ENCODE peak calls at places on chromosomes 5 and 9, in nine cellular contexts. H, P, K, V, O, J, E, Q and M are unnamed samples.

GRCh38 chr5:139642891-139643871 is 5.0 kb upstream of the CXXC5 start:
- DNase-seq in H (no peak), P (no peak), K (no peak), V (no peak), O (no peak), J (no peak), E (no peak), Q (no peak), M (no peak)

GRCh38 chr5:80269991-80270438 is 14.2 kb upstream of the SERINC5 start:
- DNase-seq in H (peak; percentile 67), P (no peak), K (no peak), V (peak; percentile 66), O (no peak), J (no peak), E (no peak), Q (no peak), M (no peak)

GRCh38 chr5:89263846-89264245 is 380.9 kb upstream of the MEF2C start:
- DNase-seq in H (no peak), P (no peak), K (no peak), V (no peak), O (no peak), J (no peak), E (no peak), Q (no peak), M (no peak)

GRCh38 chr5:1167728-1168709 is 33.4 kb upstream of the SLC6A19 start:
- DNase-seq in H (peak; percentile 61), P (peak; percentile 12), K (peak; percentile 61), V (peak; percentile 71), O (peak; percentile 72), J (peak; percentile 76), E (peak; percentile 60), Q (peak; percentile 86), M (peak; percentile 83)

GRCh38 chr5:73605223-73606087 is 20.5 kb upstream of the ARHGEF28 start:
- DNase-seq in H (no peak), P (peak; percentile 47), K (peak; percentile 42), V (no peak), O (no peak), J (no peak), E (no peak), Q (no peak), M (no peak)

GRCh38 chr9:29078063-29078660 is 1504.9 kb upstream of the C9orf72 start:
- DNase-seq in H (no peak), P (peak; percentile 48), K (no peak), V (no peak), O (no peak), J (peak; percentile 74), E (no peak), Q (no peak), M (no peak)

GRCh38 chr9:137114220-137114612 is 317 bp downstream of the DPP7 start:
- DNase-seq in H (no peak), P (no peak), K (no peak), V (no peak), O (no peak), J (no peak), E (no peak), Q (no peak), M (no peak)

GRCh38 chr5:83856898-83857297 is 136.2 kb upstream of the HAPLN1 start:
- DNase-seq in H (no peak), P (no peak), K (no peak), V (no peak), O (no peak), J (no peak), E (peak; percentile 32), Q (no peak), M (peak; percentile 60)

GRCh38 chr9:126095546-126096190 is 231.0 kb upstream of the MVB12B start:
- DNase-seq in H (no peak), P (no peak), K (no peak), V (no peak), O (no peak), J (no peak), E (no peak), Q (no peak), M (no peak)

GRCh38 chr9:73613092-73613701 is 461.5 kb downstream of the ANXA1 start:
- DNase-seq in H (no peak), P (peak; percentile 98), K (no peak), V (no peak), O (no peak), J (no peak), E (no peak), Q (no peak), M (no peak)

GRCh38 chr9:132410642-132411041 is 631 bp downstream of the CFAP77 start:
- DNase-seq in H (no peak), P (no peak), K (no peak), V (no peak), O (no peak), J (no peak), E (no peak), Q (no peak), M (no peak)

GRCh38 chr9:84998639-84999038 is 329.1 kb downstream of the NTRK2 start:
- DNase-seq in H (no peak), P (no peak), K (no peak), V (no peak), O (no peak), J (no peak), E (no peak), Q (no peak), M (no peak)

GRCh38 chr5:10248378-10249260 is 1.1 kb downstream of the ATPSCKMT start:
- DNase-seq in H (no peak), P (no peak), K (no peak), V (no peak), O (peak; percentile 38), J (no peak), E (peak; percentile 4), Q (no peak), M (no peak)

DNA sequence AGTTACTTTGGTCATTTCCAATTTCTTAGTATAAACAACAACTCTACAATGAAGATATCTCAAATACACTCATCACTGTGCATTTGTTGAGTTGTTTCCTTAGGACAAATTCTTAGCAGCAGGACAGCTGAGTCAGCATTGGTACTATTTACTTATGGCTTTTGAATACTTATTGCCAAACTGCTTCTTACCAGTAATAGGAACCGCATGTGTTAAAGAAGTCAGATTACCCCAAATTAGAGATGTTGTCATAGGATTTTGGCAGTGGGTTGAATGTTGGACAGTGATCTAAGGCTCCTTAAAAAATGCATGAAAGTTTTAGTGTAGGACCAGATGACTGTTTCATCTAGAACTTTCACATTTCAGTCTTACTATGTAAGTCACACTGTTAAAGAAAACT is 280.1 kb upstream of the DMRT1 start:
- DNase-seq in H (no peak), P (peak; percentile 43), K (no peak), V (no peak), O (no peak), J (peak; percentile 11), E (no peak), Q (no peak), M (no peak)
- H3K4me3 ChIP-seq in H (no peak overlapping the region), P (no peak overlapping the region), K (no peak overlapping the region), V (no peak overlapping the region), O (no peak overlapping the region), J (no peak overlapping the region), E (no peak overlapping the region), Q (no peak overlapping the region), M (no peak overlapping the region)

GRCh38 chr5:179827684-179828083 is 7.0 kb downstream of the SQSTM1 start:
- DNase-seq in H (no peak), P (no peak), K (peak; percentile 73), V (no peak), O (no peak), J (peak; percentile 41), E (no peak), Q (peak; percentile 63), M (no peak)
- H3K36me3 ChIP-seq in H (peaks cover 21% of the 10 kb centered on the region), P (peaks cover 65% of the 10 kb centered on the region), K (peaks cover 87% of the 10 kb centered on the region), V (peaks cover 59% of the 10 kb centered on the region), O (no peaks in the 10 kb centered on the region), J (peaks cover 55% of the 10 kb centered on the region), E (peaks cover 81% of the 10 kb centered on the region), Q (no peaks in the 10 kb centered on the region), M (peaks cover 26% of the 10 kb centered on the region)

GRCh38 chr9:134392900-134393299 is 66.6 kb downstream of the RXRA start:
- DNase-seq in H (no peak), P (no peak), K (no peak), V (no peak), O (no peak), J (no peak), E (no peak), Q (no peak), M (no peak)
- H3K4me3 ChIP-seq in H (no peak overlapping the region), P (no peak overlapping the region), K (no peak overlapping the region), V (no peak overlapping the region), O (no peak overlapping the region), J (no peak overlapping the region), E (no peak overlapping the region), Q (no peak overlapping the region), M (no peak overlapping the region)

GRCh38 chr5:178516836-178517235 is 73.4 kb downstream of the COL23A1 start:
- DNase-seq in H (no peak), P (no peak), K (no peak), V (no peak), O (no peak), J (no peak), E (no peak), Q (no peak), M (no peak)
- H3K36me3 ChIP-seq in H (no peaks in the 10 kb centered on the region), P (no peaks in the 10 kb centered on the region), K (no peaks in the 10 kb centered on the region), V (no peaks in the 10 kb centered on the region), O (no peaks in the 10 kb centered on the region), J (no peaks in the 10 kb centered on the region), E (no peaks in the 10 kb centered on the region), Q (no peaks in the 10 kb centered on the region), M (no peaks in the 10 kb centered on the region)

GRCh38 chr5:172878585-172879433 is 44.8 kb downstream of the ERGIC1 start:
- DNase-seq in H (no peak), P (peak; percentile 86), K (peak; percentile 74), V (no peak), O (no peak), J (no peak), E (no peak), Q (peak; percentile 82), M (no peak)
- H3K4me3 ChIP-seq in H (no peak overlapping the region), P (peak overlapping the region; percentile 31), K (no peak overlapping the region), V (no peak overlapping the region), O (no peak overlapping the region), J (no peak overlapping the region), E (no peak overlapping the region), Q (no peak overlapping the region), M (no peak overlapping the region)

GRCh38 chr5:113574417-113574816 is 60.9 kb downstream of the YTHDC2 start:
- DNase-seq in H (no peak), P (peak; percentile 96), K (peak; percentile 96), V (no peak), O (no peak), J (peak; percentile 86), E (peak; percentile 19), Q (no peak), M (no peak)
- H3K36me3 ChIP-seq in H (peaks cover 8% of the 10 kb centered on the region), P (peaks cover 3% of the 10 kb centered on the region), K (peaks cover 14% of the 10 kb centered on the region), V (peaks cover 12% of the 10 kb centered on the region), O (no peaks in the 10 kb centered on the region), J (no peaks in the 10 kb centered on the region), E (peaks cover 38% of the 10 kb centered on the region), Q (no peaks in the 10 kb centered on the region), M (peaks cover 20% of the 10 kb centered on the region)

GRCh38 chr5:141734501-141735231 is 52.6 kb upstream of the ARAP3 start:
- DNase-seq in H (no peak), P (peak; percentile 33), K (peak; percentile 61), V (no peak), O (peak; percentile 19), J (peak; percentile 66), E (peak; percentile 55), Q (peak; percentile 54), M (peak; percentile 32)
- H3K4me3 ChIP-seq in H (no peak overlapping the region), P (no peak overlapping the region), K (no peak overlapping the region), V (no peak overlapping the region), O (no peak overlapping the region), J (no peak overlapping the region), E (no peak overlapping the region), Q (no peak overlapping the region), M (no peak overlapping the region)

DNA sequence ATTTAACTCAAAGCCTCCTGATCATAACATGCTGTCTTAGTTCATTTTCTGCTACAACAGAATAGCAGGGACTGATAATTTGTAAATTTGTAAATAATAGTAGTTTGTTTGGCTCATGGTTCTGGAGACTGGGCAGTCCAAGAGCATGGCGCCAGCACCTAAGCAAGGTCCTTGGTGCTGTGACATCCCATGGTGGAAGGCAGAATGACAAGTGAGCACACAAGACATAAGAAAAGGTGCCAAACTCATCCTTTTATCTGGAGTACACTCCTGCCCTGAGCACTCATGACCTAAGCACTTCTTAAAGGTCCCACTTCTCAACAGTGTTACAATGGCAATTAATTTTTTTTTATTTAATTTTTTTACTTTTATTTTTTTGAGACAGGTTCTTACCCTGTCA is 16.1 kb downstream of the UBE2B start:
- DNase-seq in H (no peak), P (no peak), K (no peak), V (no peak), O (no peak), J (no peak), E (no peak), Q (no peak), M (no peak)
- H3K36me3 ChIP-seq in H (peaks cover 25% of the 10 kb centered on the region), P (peaks cover 60% of the 10 kb centered on the region), K (peaks cover 51% of the 10 kb centered on the region), V (peaks cover 65% of the 10 kb centered on the region), O (no peaks in the 10 kb centered on the region), J (peaks cover 4% of the 10 kb centered on the region), E (peaks cover 60% of the 10 kb centered on the region), Q (no peaks in the 10 kb centered on the region), M (peaks cover 87% of the 10 kb centered on the region)